ENCODE peak calls at places on chromosomes 5 and 9, in four cellular contexts. D is IMR-90, M is GM12878, J is K562. Y is an unnamed sample.

GRCh38 chr5:179679014-179679674 is 1.7 kb downstream of the CBY3 start:
- DNase-seq in D (peak; percentile 40), M (no peak), J (peak; percentile 38), Y (peak; percentile 65)

GRCh38 chr5:134345996-134346395 is 21.0 kb downstream of the CDKL3 start:
- DNase-seq in D (no peak), M (no peak), J (no peak), Y (no peak)

GRCh38 chr9:91177661-91178280 is 183.9 kb downstream of the AUH start:
- DNase-seq in D (peak; percentile 65), M (no peak), J (no peak), Y (no peak)

GRCh38 chr5:68482199-68482598 is 266.6 kb downstream of the PIK3R1 start:
- DNase-seq in D (peak; percentile 58), M (no peak), J (peak; percentile 23), Y (no peak)

GRCh38 chr5:95572016-95572415 is 17.1 kb downstream of the ARSK start:
- DNase-seq in D (peak; percentile 15), M (no peak), J (no peak), Y (no peak)

GRCh38 chr5:115838885-115839518 is 2.4 kb downstream of the ATG12 start:
- DNase-seq in D (peak; percentile 53), M (no peak), J (peak; percentile 21), Y (peak; percentile 57)

GRCh38 chr9:105063665-105064247 is 135.8 kb upstream of the ABCA1 start:
- DNase-seq in D (peak; percentile 95), M (no peak), J (no peak), Y (no peak)

GRCh38 chr9:126587187-126588185 is 26.2 kb upstream of the LMX1B start:
- DNase-seq in D (no peak), M (no peak), J (no peak), Y (peak; percentile 94)

GRCh38 chr9:111891910-111892499 is 4.6 kb upstream of the UGCG start:
- DNase-seq in D (no peak), M (no peak), J (peak; percentile 33), Y (no peak)

GRCh38 chr5:32008746-32009145 is 165.4 kb downstream of the GOLPH3 start:
- DNase-seq in D (no peak), M (no peak), J (no peak), Y (no peak)

GRCh38 chr9:135126480-135127187 is 39.2 kb downstream of the OLFM1 start:
- DNase-seq in D (no peak), M (no peak), J (no peak), Y (no peak)

GRCh38 chr5:88838500-88838899 is 44.5 kb downstream of the MEF2C start:
- DNase-seq in D (no peak), M (no peak), J (no peak), Y (no peak)

GRCh38 chr5:54180616-54181015 is 129.8 kb downstream of the ARL15 start:
- DNase-seq in D (no peak), M (no peak), J (no peak), Y (no peak)

GRCh38 chr5:177390363-177391300 is 6.4 kb downstream of the SLC34A1 start:
- DNase-seq in D (peak; percentile 80), M (peak; percentile 74), J (peak; percentile 92), Y (peak; percentile 88)

GRCh38 chr5:72281764-72282499 is 38.1 kb downstream of the MRPS27 start:
- DNase-seq in D (peak; percentile 91), M (no peak), J (no peak), Y (peak; percentile 39)

GRCh38 chr5:92749943-92750342 is 831.1 kb downstream of the NR2F1-AS1 start:
- DNase-seq in D (peak; percentile 64), M (no peak), J (no peak), Y (peak; percentile 20)

GRCh38 chr5:99453181-99453580 is 524.4 kb upstream of the CHD1 start:
- DNase-seq in D (no peak), M (no peak), J (no peak), Y (no peak)

GRCh38 chr9:132201780-132202703 is 40.2 kb downstream of the NTNG2 start:
- DNase-seq in D (no peak), M (no peak), J (peak; percentile 40), Y (no peak)

GRCh38 chr5:133292300-133292699 is 240.5 kb downstream of the HSPA4 start:
- DNase-seq in D (no peak), M (no peak), J (no peak), Y (no peak)

GRCh38 chr9:123710299-123710698 is 219.6 kb downstream of the DENND1A start:
- DNase-seq in D (peak; percentile 95), M (no peak), J (no peak), Y (no peak)

GRCh38 chr5:6659941-6660684 is 26.9 kb downstream of the SRD5A1 start:
- DNase-seq in D (no peak), M (peak; percentile 42), J (no peak), Y (no peak)

GRCh38 chr5:10218658-10219057 is 31.0 kb downstream of the ATPSCKMT start:
- DNase-seq in D (no peak), M (no peak), J (no peak), Y (no peak)

GRCh38 chr9:127567898-127568617 is 44.0 kb upstream of the STXBP1 start:
- DNase-seq in D (no peak), M (no peak), J (peak; percentile 61), Y (no peak)

GRCh38 chr5:160524827-160525226 is 103.2 kb downstream of the PTTG1 start:
- DNase-seq in D (no peak), M (no peak), J (no peak), Y (no peak)

GRCh38 chr9:94806307-94806893 is 79.9 kb downstream of the AOPEP start:
- DNase-seq in D (no peak), M (peak; percentile 31), J (no peak), Y (peak; percentile 67)

GRCh38 chr9:113477661-113478060 is 14.1 kb downstream of the RGS3 start:
- DNase-seq in D (no peak), M (no peak), J (no peak), Y (no peak)

GRCh38 chr9:133331641-133332380 is 4.2 kb downstream of the SURF6 start:
- DNase-seq in D (no peak), M (no peak), J (no peak), Y (no peak)

GRCh38 chr5:32420506-32420905 is 24.0 kb downstream of the ZFR start:
- DNase-seq in D (peak; percentile 59), M (no peak), J (no peak), Y (no peak)

GRCh38 chr5:131268758-131269370 is 5.0 kb downstream of the CDC42SE2 start:
- DNase-seq in D (peak; percentile 52), M (no peak), J (no peak), Y (no peak)

GRCh38 chr5:175824621-175825020 is 46.8 kb upstream of the CPLX2 start:
- DNase-seq in D (no peak), M (no peak), J (no peak), Y (no peak)

GRCh38 chr5:10856646-10857332 is 95.8 kb upstream of the DAP start:
- DNase-seq in D (peak; percentile 77), M (no peak), J (peak; percentile 73), Y (peak; percentile 30)

GRCh38 chr9:137534256-137535119 is 15.7 kb downstream of the PNPLA7 start:
- DNase-seq in D (peak; percentile 60), M (no peak), J (peak; percentile 61), Y (peak; percentile 71)

GRCh38 chr9:35675732-35676392 is 2.1 kb downstream of the CA9 start:
- DNase-seq in D (no peak), M (no peak), J (no peak), Y (peak; percentile 42)

GRCh38 chr5:147756566-147756965 is 26.0 kb downstream of the JAKMIP2 start:
- DNase-seq in D (no peak), M (no peak), J (no peak), Y (no peak)

GRCh38 chr5:1176473-1177391 is 24.7 kb upstream of the SLC6A19 start:
- DNase-seq in D (no peak), M (no peak), J (peak; percentile 89), Y (no peak)

GRCh38 chr5:143172736-143173135 is 230.8 kb downstream of the NR3C1 start:
- DNase-seq in D (no peak), M (no peak), J (no peak), Y (no peak)

GRCh38 chr5:143177263-143177994 is 226.1 kb downstream of the NR3C1 start:
- DNase-seq in D (peak; percentile 99), M (no peak), J (no peak), Y (no peak)

GRCh38 chr5:143173139-143173889 is 230.2 kb downstream of the NR3C1 start:
- DNase-seq in D (no peak), M (no peak), J (no peak), Y (no peak)

GRCh38 chr5:143176048-143176447 is 227.4 kb downstream of the NR3C1 start:
- DNase-seq in D (peak; percentile 26), M (no peak), J (no peak), Y (no peak)

DNA sequence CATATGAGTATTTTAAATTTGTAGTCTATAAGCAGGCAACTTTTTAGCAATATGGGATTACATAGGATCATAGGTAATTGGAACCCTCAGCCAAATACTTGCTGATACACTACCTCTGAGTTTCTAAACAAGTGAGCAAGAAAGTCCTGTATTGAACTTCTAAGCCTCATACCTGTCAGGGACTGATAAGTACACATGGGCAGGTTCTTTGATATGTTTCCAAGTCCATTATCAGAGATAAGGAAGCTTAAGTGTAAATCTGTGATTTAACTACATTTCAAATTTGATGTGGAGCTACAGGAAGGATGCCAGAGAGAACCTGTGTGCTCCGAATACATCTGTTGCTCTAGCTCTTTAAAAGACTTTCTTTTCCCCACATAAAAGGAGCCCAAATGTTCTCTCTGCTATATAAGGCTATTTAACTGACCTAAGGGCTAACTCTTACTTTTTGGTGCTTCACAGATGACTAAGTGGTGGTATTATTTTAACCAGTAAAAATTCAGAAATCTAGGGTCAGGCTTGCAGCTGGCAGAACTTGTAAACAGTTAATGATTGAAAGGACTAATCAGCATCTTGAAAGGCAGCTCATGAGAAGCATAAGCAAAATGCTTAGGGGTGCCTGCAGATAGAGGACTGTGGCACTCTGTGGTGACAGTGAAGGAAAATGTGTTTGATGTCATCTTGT is 228.6 kb downstream of the NR3C1 start:
- DNase-seq in D (peak; percentile 58), M (peak; percentile 73), J (no peak), Y (no peak)
- H3K4me2 ChIP-seq in D (no peak overlapping the region), M (no peak overlapping the region), J (no peak overlapping the region), Y (no peak overlapping the region)

GRCh38 chr9:1173211-1173610 is 123.1 kb downstream of the DMRT2 start:
- DNase-seq in D (no peak), M (no peak), J (no peak), Y (no peak)
- TF ChIP-seq FOS in D (no peak), M (no peak), J (no peak), Y (no peak)

DNA sequence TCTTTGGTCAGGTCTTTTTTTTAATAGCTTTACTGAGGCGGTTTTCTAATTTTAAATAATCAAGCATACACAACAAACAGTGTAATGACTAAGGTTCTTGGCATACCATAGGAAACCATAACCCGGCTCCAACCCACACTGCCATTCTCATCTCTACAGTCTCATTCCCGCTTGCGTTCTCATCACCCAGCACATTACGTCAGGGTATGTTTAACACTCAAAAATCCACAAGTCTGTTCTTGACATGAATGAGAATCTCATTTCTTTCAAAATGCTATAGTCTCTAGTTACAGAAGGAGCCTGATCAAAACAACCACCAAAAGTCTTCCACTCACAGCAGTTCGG is 505 bp downstream of the C5orf34 start:
- DNase-seq in D (peak; percentile 87), M (no peak), J (peak; percentile 25), Y (no peak)
- H3K4me2 ChIP-seq in D (peak overlapping the region; percentile 87), M (peak overlapping the region; percentile 14), J (peak overlapping the region; percentile 93), Y (peak overlapping the region; percentile 96)

GRCh38 chr9:129142536-129142935 is 31.3 kb downstream of the PTPA start:
- DNase-seq in D (no peak), M (no peak), J (no peak), Y (no peak)

GRCh38 chr9:129141066-129142041 is 30.1 kb downstream of the PTPA start:
- DNase-seq in D (peak; percentile 97), M (peak; percentile 71), J (no peak), Y (peak; percentile 91)

GRCh38 chr9:129142115-129142514 is 30.9 kb downstream of the PTPA start:
- DNase-seq in D (no peak), M (no peak), J (no peak), Y (no peak)

GRCh38 chr9:129143461-129143927 is 32.3 kb downstream of the PTPA start:
- DNase-seq in D (peak; percentile 84), M (no peak), J (peak; percentile 33), Y (peak; percentile 70)

GRCh38 chr9:129143031-129143441 is 31.8 kb downstream of the PTPA start:
- DNase-seq in D (peak; percentile 92), M (no peak), J (peak; percentile 79), Y (peak; percentile 88)
- TF ChIP-seq FOS in D (no peak), M (no peak), J (no peak), Y (no peak)